ENCODE peak calls at places on chromosomes 7 and 10, in six cellular contexts. R, T, L, C, I and J are unnamed samples.

GRCh38 chr7:1663857-1664651 is 6.0 kb upstream of the ELFN1 start:
- DNase-seq in R (peak; percentile 16), T (peak; percentile 56), L (no peak), C (peak; percentile 64), I (no peak), J (no peak)

GRCh38 chr10:119138341-119139306 is 26.9 kb downstream of the SFXN4 start:
- DNase-seq in R (no peak), T (no peak), L (no peak), C (no peak), I (no peak), J (no peak)

GRCh38 chr7:28068811-28069216 is 111.8 kb downstream of the JAZF1 start:
- DNase-seq in R (no peak), T (no peak), L (no peak), C (no peak), I (no peak), J (no peak)

GRCh38 chr7:41005381-41005901 is 697.4 kb downstream of the INHBA start:
- DNase-seq in R (no peak), T (no peak), L (no peak), C (no peak), I (no peak), J (no peak)

GRCh38 chr7:84176716-84177115 is 17.9 kb downstream of the SEMA3A start:
- DNase-seq in R (no peak), T (no peak), L (no peak), C (no peak), I (no peak), J (no peak)

GRCh38 chr10:90665905-90666662 is 191.8 kb downstream of the HTR7 start:
- DNase-seq in R (no peak), T (no peak), L (no peak), C (no peak), I (no peak), J (no peak)

GRCh38 chr10:86349474-86349873 is 17.1 kb downstream of the GRID1 start:
- DNase-seq in R (no peak), T (peak; percentile 87), L (no peak), C (peak; percentile 86), I (no peak), J (no peak)

GRCh38 chr10:120041807-120042545 is 149.4 kb downstream of the SEC23IP start:
- DNase-seq in R (no peak), T (no peak), L (no peak), C (no peak), I (no peak), J (no peak)

GRCh38 chr7:101108330-101108857 is 18.5 kb upstream of the SERPINE1 start:
- DNase-seq in R (no peak), T (no peak), L (no peak), C (no peak), I (no peak), J (no peak)